ENCODE peak calls at places on chromosome 9, in nine cellular contexts. K, I, A, S, N, O, Z, V and Y are unnamed samples.

GRCh38 chr9:133634024-133634691 is 2.0 kb upstream of the DBH start:
- DNase-seq in I (no peak), A (peak), S (no peak), V (peak), K (no peak), O (peak), N (no peak), Z (peak), Y (no peak)

GRCh38 chr9:37840560-37841194 is 40.1 kb downstream of the DCAF10 start:
- DNase-seq in A (no peak), N (no peak), Z (no peak), S (peak), I (no peak), V (no peak), O (no peak), K (peak), Y (no peak)

GRCh38 chr9:98977813-98978212 is 34.1 kb downstream of the COL15A1 start:
- DNase-seq in S (no peak), K (no peak), I (no peak), A (no peak), N (no peak), V (no peak), Z (no peak), O (no peak), Y (no peak)

GRCh38 chr9:4306788-4307144 is 6.9 kb upstream of the GLIS3 start:
- DNase-seq in I (no peak), V (no peak), Z (no peak), O (no peak), A (no peak), S (no peak), N (no peak), K (no peak), Y (no peak)

GRCh38 chr9:36263662-36264061 is 5.4 kb upstream of the GNE start:
- DNase-seq in V (no peak), I (no peak), S (no peak), A (no peak), O (peak), Z (peak), N (no peak), K (no peak), Y (no peak)

GRCh38 chr9:27676827-27677226 is 103.5 kb upstream of the C9orf72 start:
- DNase-seq in A (no peak), Z (no peak), N (no peak), I (no peak), V (no peak), O (no peak), S (no peak), K (no peak), Y (no peak)

GRCh38 chr9:73680831-73681230 is 529.2 kb downstream of the ANXA1 start:
- DNase-seq in A (no peak), S (no peak), I (no peak), K (no peak), O (no peak), V (no peak), N (no peak), Z (no peak), Y (no peak)

GRCh38 chr9:3492214-3492613 is 33.6 kb downstream of the RFX3 start:
- DNase-seq in V (no peak), O (no peak), S (no peak), I (no peak), K (no peak), Z (no peak), A (no peak), N (no peak), Y (no peak)

GRCh38 chr9:129894106-129894823 is 59.0 kb downstream of the USP20 start:
- DNase-seq in K (no peak), A (no peak), I (no peak), O (no peak), V (no peak), S (no peak), Z (no peak), N (no peak), Y (no peak)

GRCh38 chr9:130606887-130607582 is 27.7 kb downstream of the FUBP3 start:
- DNase-seq in S (no peak), Z (no peak), N (no peak), O (no peak), K (no peak), V (no peak), A (no peak), I (no peak), Y (no peak)

GRCh38 chr9:116632990-116633441 is 54.1 kb upstream of the TRIM32 start:
- DNase-seq in O (no peak), Z (no peak), K (no peak), V (no peak), N (no peak), I (no peak), A (no peak), S (no peak), Y (no peak)